ENCODE peak calls at places on chromosome 10, in five cellular contexts. P is CD8-positive, alpha-beta T cell; N is RCC 7860; V is fibroblast of lung; R is sigmoid colon. E is an unnamed sample.

GRCh38 chr10:127945948-127946347 is 39.0 kb downstream of the PTPRE start:
- DNase-seq in P (no peak), N (no peak), V (no peak), R (no peak), E (no peak)

GRCh38 chr10:96440257-96441125 is 73.2 kb downstream of the TLL2 start:
- DNase-seq in P (no peak), N (no peak), V (no peak), R (no peak), E (no peak)

GRCh38 chr10:108980869-108981268 is 942.4 kb downstream of the XPNPEP1 start:
- DNase-seq in P (no peak), N (no peak), V (no peak), R (no peak), E (no peak)

GRCh38 chr10:50511512-50512213 is 112.1 kb downstream of the SGMS1 start:
- DNase-seq in P (no peak), N (peak), V (peak), R (no peak), E (no peak)

GRCh38 chr10:15627617-15628196 is 92.0 kb downstream of the ITGA8 start:
- DNase-seq in P (no peak), N (peak), V (no peak), R (no peak), E (no peak)

GRCh38 chr10:18423058-18423637 is 228.2 kb downstream of the NSUN6 start:
- DNase-seq in P (no peak), N (no peak), V (no peak), R (no peak), E (no peak)

GRCh38 chr10:132447446-132448247 is 50.6 kb downstream of the PWWP2B start:
- DNase-seq in P (peak), N (peak), V (peak), R (no peak), E (no peak)

GRCh38 chr10:90313548-90314325 is 544.1 kb downstream of the HTR7 start:
- DNase-seq in P (no peak), N (no peak), V (no peak), R (no peak), E (no peak)

GRCh38 chr10:14530465-14530864 is 199.7 kb upstream of the FRMD4A start:
- DNase-seq in P (no peak), N (no peak), V (no peak), R (no peak), E (no peak)

GRCh38 chr10:9244880-9245279 is 1190.4 kb downstream of the GATA3 start:
- DNase-seq in P (no peak), N (no peak), V (no peak), R (no peak), E (no peak)

GRCh38 chr10:112456533-112456932 is 9.5 kb downstream of the VTI1A start:
- DNase-seq in P (no peak), N (no peak), V (no peak), R (no peak), E (no peak)

GRCh38 chr10:66678521-66678920 is 247.3 kb upstream of the LRRTM3 start:
- DNase-seq in P (no peak), N (no peak), V (no peak), R (no peak), E (no peak)

GRCh38 chr10:45456822-45457221 is 82.8 kb downstream of the ALOX5 start:
- DNase-seq in P (no peak), N (no peak), V (no peak), R (no peak), E (no peak)

GRCh38 chr10:49334993-49335972 is 36.3 kb downstream of the C10orf71 start:
- DNase-seq in P (no peak), N (no peak), V (no peak), R (no peak), E (no peak)

GRCh38 chr10:63720072-63720537 is 198.9 kb downstream of the REEP3 start:
- DNase-seq in P (peak), N (peak), V (peak), R (no peak), E (peak)

GRCh38 chr10:51421853-51422252 is 277.5 kb downstream of the CSTF2T start:
- DNase-seq in P (no peak), N (no peak), V (no peak), R (no peak), E (no peak)

GRCh38 chr10:63712717-63713115 is 191.5 kb downstream of the REEP3 start:
- DNase-seq in P (no peak), N (no peak), V (peak), R (no peak), E (no peak)

GRCh38 chr10:3068201-3068967 is 1.0 kb downstream of the PFKP start:
- DNase-seq in P (peak), N (peak), V (peak), R (peak), E (peak)

GRCh38 chr10:35607475-35608316 is 2.6 kb downstream of the GJD4 start:
- DNase-seq in P (no peak), N (no peak), V (peak), R (no peak), E (no peak)

GRCh38 chr10:59820471-59820870 is 67.2 kb upstream of the MRLN start:
- DNase-seq in P (no peak), N (no peak), V (no peak), R (no peak), E (no peak)

GRCh38 chr10:132257271-132257670 is 50.5 kb downstream of the STK32C start:
- DNase-seq in P (peak), N (peak), V (peak), R (no peak), E (no peak)

GRCh38 chr10:120278069-120278468 is 179.0 kb upstream of the PLPP4 start:
- DNase-seq in P (no peak), N (no peak), V (no peak), R (no peak), E (no peak)

GRCh38 chr10:94093286-94093905 is 99.7 kb downstream of the PLCE1 start:
- DNase-seq in P (no peak), N (no peak), V (peak), R (no peak), E (no peak)

GRCh38 chr10:86689146-86689545 is 20.8 kb downstream of the LDB3 start:
- DNase-seq in P (no peak), N (no peak), V (no peak), R (no peak), E (no peak)

GRCh38 chr10:79073784-79074432 is 5.1 kb downstream of the ZMIZ1 start:
- DNase-seq in P (no peak), N (peak), V (peak), R (peak), E (no peak)